ENCODE peak calls at places on chromosome 16, in six cellular contexts. X is psoas muscle; O is epithelial cell of esophagus; Q is stimulated activated CD4-positive, alpha-beta T cell treated with anti-CD3 and anti-CD28 coated beads, Interleukin-12 subunit alpha, Interleukin-12 subunit beta, amount 100 ng/mL, for 24 hours; K is omental fat pad; C is NCI-H774. A is an unnamed sample.

GRCh38 chr16:67415872-67416793 is at the start of gene ZDHHC1:
- DNase-seq in O (peak; percentile 64), X (peak; percentile 87), Q (no peak), C (peak; percentile 30), K (no peak), A (peak; percentile 94)

GRCh38 chr16:88941051-88941932 is 35.7 kb downstream of the CBFA2T3 start:
- DNase-seq in Q (no peak), C (no peak), O (no peak), X (no peak), K (no peak), A (no peak)

GRCh38 chr16:11682655-11683096 is 14.4 kb downstream of the SNN start:
- DNase-seq in O (peak; percentile 88), C (no peak), Q (no peak), K (no peak), X (no peak), A (no peak)

GRCh38 chr16:27398894-27399853 is 2.8 kb upstream of the IL21R start:
- DNase-seq in O (no peak), Q (no peak), X (no peak), K (no peak), C (no peak), A (no peak)

GRCh38 chr16:29926675-29927522 is 873 bp upstream of the KCTD13 start:
- DNase-seq in X (no peak), C (peak; percentile 34), Q (no peak), K (no peak), O (peak; percentile 14), A (no peak)

GRCh38 chr16:50740747-50741146 is 1.1 kb upstream of the CYLD start:
- DNase-seq in O (peak; percentile 42), X (no peak), Q (no peak), K (no peak), C (no peak), A (no peak)

GRCh38 chr16:49019826-49020401 is 261.7 kb downstream of the CBLN1 start:
- DNase-seq in O (no peak), K (no peak), C (no peak), X (no peak), Q (no peak), A (no peak)

GRCh38 chr16:52547001-52547833 is at the start of gene TOX3:
- DNase-seq in C (peak; percentile 64), X (no peak), Q (no peak), O (no peak), K (no peak), A (no peak)

GRCh38 chr16:53129281-53130192 is 74.7 kb downstream of the CHD9 start:
- DNase-seq in O (peak; percentile 29), X (no peak), K (no peak), Q (no peak), C (peak; percentile 22), A (no peak)

GRCh38 chr16:85698459-85699223 is 9.9 kb upstream of the GINS2 start:
- DNase-seq in X (no peak), O (no peak), K (no peak), C (no peak), Q (no peak), A (no peak)

GRCh38 chr16:85486256-85486915 is 126.7 kb upstream of the GSE1 start:
- DNase-seq in X (no peak), K (no peak), Q (no peak), C (no peak), O (no peak), A (no peak)

GRCh38 chr16:683396-684066 is 603 bp downstream of the JMJD8 start:
- DNase-seq in C (no peak), O (no peak), X (no peak), Q (no peak), K (no peak), A (no peak)

GRCh38 chr16:67115649-67116048 is 5.9 kb downstream of the PHAF1 start:
- DNase-seq in K (no peak), O (peak; percentile 93), X (no peak), C (no peak), Q (no peak), A (no peak)

GRCh38 chr16:30142672-30143346 is 19.8 kb upstream of the MAPK3 start:
- DNase-seq in O (no peak), K (no peak), C (no peak), Q (no peak), X (no peak), A (no peak)

GRCh38 chr16:2250652-2251280 is 621 bp downstream of the ECI1 start:
- DNase-seq in K (no peak), O (peak; percentile 52), Q (no peak), X (peak; percentile 71), C (no peak), A (no peak)

GRCh38 chr16:87765473-87765775 is 362 bp downstream of the KLHDC4 start:
- DNase-seq in Q (no peak), C (no peak), O (no peak), X (no peak), K (no peak), A (no peak)

GRCh38 chr16:52069866-52070265 is 477.1 kb downstream of the TOX3 start:
- DNase-seq in X (no peak), Q (no peak), O (peak; percentile 54), C (peak; percentile 73), K (no peak), A (no peak)

GRCh38 chr16:1938316-1938715 is 4.7 kb downstream of the MSRB1 start:
- DNase-seq in X (no peak), C (no peak), Q (no peak), K (no peak), O (no peak), A (no peak)

GRCh38 chr16:29899516-29900101 is at the start of gene SEZ6L2:
- DNase-seq in K (peak; percentile 38), C (peak; percentile 90), X (peak; percentile 84), O (peak; percentile 96), Q (peak; percentile 39), A (no peak)

GRCh38 chr16:88461291-88462269 is 8.5 kb downstream of the ZFPM1 start:
- DNase-seq in Q (no peak), X (no peak), K (no peak), C (no peak), O (no peak), A (no peak)

GRCh38 chr16:50841081-50841886 is 99.4 kb downstream of the CYLD start:
- DNase-seq in Q (peak; percentile 13), X (no peak), K (no peak), O (peak; percentile 8), C (no peak), A (peak; percentile 80)

A was measured in osteocyte.